ENCODE peak calls at places on chromosomes 6 and 20, in four cellular contexts. E, F, K and Q are unnamed samples.

GRCh38 chr6:1527098-1527497 is 82.6 kb upstream of the FOXC1 start:
- DNase-seq in E (no peak), F (peak; percentile 64), K (no peak), Q (peak; percentile 14)

GRCh38 chr6:157432861-157433260 is 51.9 kb downstream of the ZDHHC14 start:
- DNase-seq in E (no peak), F (no peak), K (no peak), Q (no peak)

GRCh38 chr6:56528412-56528841 is 114.3 kb downstream of the DST start:
- DNase-seq in E (peak; percentile 87), F (peak; percentile 99), K (no peak), Q (no peak)

GRCh38 chr20:14117768-14118167 is 122.5 kb downstream of the MACROD2 start:
- DNase-seq in E (peak; percentile 54), F (no peak), K (no peak), Q (no peak)

GRCh38 chr20:709421-709820 is 33.8 kb upstream of the SCRT2 start:
- DNase-seq in E (peak; percentile 16), F (no peak), K (no peak), Q (peak; percentile 14)

GRCh38 chr20:10093087-10093591 is 58.4 kb downstream of the ANKEF1 start:
- DNase-seq in E (peak; percentile 90), F (peak; percentile 84), K (no peak), Q (no peak)

GRCh38 chr20:53643031-53643832 is 49.6 kb upstream of the ZNF217 start:
- DNase-seq in E (peak; percentile 94), F (peak; percentile 88), K (no peak), Q (peak; percentile 84)

GRCh38 chr6:73157870-73158269 is 67.4 kb downstream of the KHDC1L start:
- DNase-seq in E (no peak), F (no peak), K (no peak), Q (no peak)

GRCh38 chr6:170125447-170126300 is 165.2 kb downstream of the DLL1 start:
- DNase-seq in E (no peak), F (no peak), K (no peak), Q (no peak)

GRCh38 chr6:121492536-121492935 is 57.1 kb downstream of the GJA1 start:
- DNase-seq in E (no peak), F (peak; percentile 53), K (no peak), Q (no peak)

GRCh38 chr6:100677240-100677639 is 203.9 kb downstream of the ASCC3 start:
- DNase-seq in E (no peak), F (no peak), K (no peak), Q (no peak)

GRCh38 chr6:138410972-138411667 is 7.1 kb downstream of the HEBP2 start:
- DNase-seq in E (peak; percentile 91), F (peak; percentile 67), K (no peak), Q (no peak)

GRCh38 chr20:16719421-16719820 is 10.4 kb upstream of the SNRPB2 start:
- DNase-seq in E (no peak), F (no peak), K (peak; percentile 15), Q (no peak)
- H3K27me3 ChIP-seq in E (peaks cover 95% of the 10 kb centered on the region), F (peaks cover 9% of the 10 kb centered on the region), K (no peaks in the 10 kb centered on the region), Q (peaks cover 21% of the 10 kb centered on the region)

GRCh38 chr20:38871560-38871953 is 54.7 kb upstream of the FAM83D start:
- DNase-seq in E (no peak), F (no peak), K (no peak), Q (no peak)

GRCh38 chr20:38873050-38873581 is 53.1 kb upstream of the FAM83D start:
- DNase-seq in E (no peak), F (no peak), K (no peak), Q (peak; percentile 57)

GRCh38 chr20:38872036-38872435 is 54.2 kb upstream of the FAM83D start:
- DNase-seq in E (peak; percentile 38), F (no peak), K (no peak), Q (peak; percentile 57)

GRCh38 chr20:38870733-38871559 is 55.3 kb upstream of the FAM83D start:
- DNase-seq in E (peak; percentile 89), F (peak; percentile 6), K (no peak), Q (peak; percentile 52)

GRCh38 chr20:38872491-38873049 is 53.6 kb upstream of the FAM83D start:
- DNase-seq in E (no peak), F (no peak), K (no peak), Q (no peak)
- H3K4me3 ChIP-seq in E (no peak overlapping the region), F (no peak overlapping the region), K (no peak overlapping the region), Q (no peak overlapping the region)

GRCh38 chr6:18215436-18215835 is 48.9 kb downstream of the DEK start:
- DNase-seq in E (no peak), F (no peak), K (peak; percentile 82), Q (no peak)

GRCh38 chr6:18221288-18221615 is 43.1 kb downstream of the DEK start:
- DNase-seq in E (no peak), F (no peak), K (no peak), Q (no peak)

GRCh38 chr6:18216411-18216810 is 47.9 kb downstream of the DEK start:
- DNase-seq in E (peak; percentile 73), F (peak; percentile 95), K (no peak), Q (no peak)

GRCh38 chr6:18218233-18218632 is 46.1 kb downstream of the DEK start:
- DNase-seq in E (no peak), F (no peak), K (no peak), Q (no peak)

GRCh38 chr6:18219611-18220010 is 44.7 kb downstream of the DEK start:
- DNase-seq in E (no peak), F (peak; percentile 45), K (no peak), Q (no peak)
- H3K36me3 ChIP-seq in E (peaks cover 27% of the 10 kb centered on the region), F (peaks cover 2% of the 10 kb centered on the region), K (peaks cover 50% of the 10 kb centered on the region), Q (peaks cover 1% of the 10 kb centered on the region)

DNA sequence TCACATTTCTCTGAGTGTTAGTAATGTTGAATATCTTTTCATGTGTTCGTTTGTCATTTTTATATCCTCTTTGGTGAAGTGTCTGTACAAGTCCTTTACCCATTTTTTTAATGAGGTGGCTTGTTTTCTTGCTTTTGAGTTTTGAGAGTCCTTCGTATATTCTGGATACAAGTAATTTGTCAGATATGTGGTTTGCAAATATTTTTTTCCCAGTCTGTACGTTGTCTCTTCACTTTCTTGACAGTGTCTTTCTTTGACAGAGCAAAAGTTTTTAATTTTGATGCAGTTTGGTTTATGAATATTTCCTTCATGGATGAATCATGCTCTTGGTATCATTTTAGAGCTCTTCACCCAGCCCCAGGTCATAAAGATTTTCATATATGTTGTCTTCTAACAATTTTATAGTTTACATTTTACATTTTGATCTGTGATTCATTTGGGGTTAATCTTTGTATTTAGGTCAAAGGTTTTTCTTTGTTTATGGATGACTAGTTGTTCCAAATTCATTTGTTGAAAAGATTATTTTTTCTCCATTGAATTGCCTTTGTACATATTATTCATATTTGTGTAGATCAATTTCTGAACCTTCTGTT is 152.5 kb downstream of the MRPL14 start:
- DNase-seq in E (peak; percentile 83), F (no peak), K (no peak), Q (no peak)
- H3K27me3 ChIP-seq in E (no peaks in the 10 kb centered on the region), F (no peaks in the 10 kb centered on the region), K (no peaks in the 10 kb centered on the region), Q (no peaks in the 10 kb centered on the region)

DNA sequence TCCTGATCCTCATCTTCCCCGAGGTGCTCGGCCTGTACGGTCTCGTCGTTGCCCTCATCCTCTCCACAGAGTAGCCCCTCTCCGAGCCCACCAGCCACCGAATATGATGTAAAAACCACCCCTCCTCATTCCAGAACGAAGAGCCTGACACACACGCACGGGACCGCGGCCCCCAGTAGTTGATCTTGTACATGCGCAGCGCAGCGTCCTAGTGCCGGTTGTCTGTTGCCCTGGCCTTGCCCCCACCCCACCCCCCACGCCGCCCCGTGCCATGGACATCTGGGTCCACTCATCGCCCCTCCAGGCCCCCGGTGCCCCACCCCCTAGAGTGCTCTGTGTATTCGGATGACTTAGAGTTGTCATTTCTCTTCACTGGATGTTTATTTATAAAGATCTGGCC is 5.2 kb upstream of the PRPH2 start:
- DNase-seq in E (no peak), F (no peak), K (no peak), Q (no peak)
- H3K4me3 ChIP-seq in E (no peak overlapping the region), F (peak overlapping the region; percentile 29), K (no peak overlapping the region), Q (no peak overlapping the region)